ENCODE peak calls at places on chromosomes 5 and 9, in five cellular contexts. E, L, W, A and V are unnamed samples.
A peak's percentile ranks its signal among the peaks of the same experiment; 100 is the strongest.

GRCh38 chr5:68333649-68334549 is 118.3 kb downstream of the PIK3R1 start:
- DNase-seq in E (peak; percentile 82), L (no peak), W (no peak), A (no peak), V (no peak)

GRCh38 chr5:111668713-111669112 is 88.3 kb downstream of the NREP start:
- DNase-seq in E (peak; percentile 66), L (no peak), W (no peak), A (peak; percentile 41), V (no peak)

GRCh38 chr9:85212887-85213286 is 528.9 kb downstream of the AGTPBP1 start:
- DNase-seq in E (peak; percentile 81), L (no peak), W (no peak), A (peak; percentile 17), V (no peak)

GRCh38 chr9:16131269-16131668 is 578.4 kb downstream of the CCDC171 start:
- DNase-seq in E (peak; percentile 13), L (no peak), W (no peak), A (no peak), V (peak; percentile 36)

GRCh38 chr5:132962429-132962928 is 955 bp downstream of the AFF4 start:
- DNase-seq in E (peak; percentile 85), L (peak; percentile 56), W (no peak), A (no peak), V (no peak)

GRCh38 chr9:110142868-110143866 is 64.8 kb downstream of the C9orf152 start:
- DNase-seq in E (peak; percentile 45), L (no peak), W (no peak), A (no peak), V (peak; percentile 45)

GRCh38 chr5:178866946-178867345 is 7.2 kb downstream of the ZNF354B start:
- DNase-seq in E (no peak), L (no peak), W (no peak), A (no peak), V (no peak)

GRCh38 chr9:116191757-116192415 is 38.3 kb downstream of the PAPPA start:
- DNase-seq in E (no peak), L (no peak), W (no peak), A (no peak), V (peak; percentile 40)

GRCh38 chr9:26656003-26656940 is 236.3 kb downstream of the CAAP1 start:
- DNase-seq in E (peak; percentile 1), L (peak; percentile 35), W (peak; percentile 58), A (no peak), V (peak; percentile 59)

GRCh38 chr9:14277202-14277601 is 36.7 kb downstream of the NFIB start:
- DNase-seq in E (peak; percentile 59), L (no peak), W (no peak), A (peak; percentile 11), V (no peak)

GRCh38 chr5:32710859-32711692 is at the start of gene NPR3:
- DNase-seq in E (peak; percentile 65), L (no peak), W (peak; percentile 51), A (no peak), V (no peak)

GRCh38 chr9:85949591-85950335 is 8.8 kb downstream of the NAA35 start:
- DNase-seq in E (peak; percentile 39), L (no peak), W (no peak), A (no peak), V (no peak)

GRCh38 chr9:133449760-133450159 is 10.0 kb upstream of the CACFD1 start:
- DNase-seq in E (no peak), L (no peak), W (no peak), A (no peak), V (no peak)

GRCh38 chr5:87329114-87329513 is 61.4 kb downstream of the RASA1 start:
- DNase-seq in E (no peak), L (no peak), W (no peak), A (no peak), V (no peak)

GRCh38 chr5:132221781-132222648 is 5.6 kb downstream of the P4HA2 start:
- DNase-seq in E (no peak), L (no peak), W (no peak), A (no peak), V (no peak)

GRCh38 chr9:106916491-106917235 is 53.7 kb downstream of the ZNF462 start:
- DNase-seq in E (peak; percentile 83), L (no peak), W (no peak), A (peak; percentile 84), V (no peak)

GRCh38 chr5:154967419-154968024 is 26.6 kb downstream of the MRPL22 start:
- DNase-seq in E (peak; percentile 26), L (no peak), W (no peak), A (no peak), V (no peak)

GRCh38 chr5:144467795-144468194 is 297.1 kb downstream of the KCTD16 start:
- DNase-seq in E (peak; percentile 67), L (peak; percentile 56), W (peak; percentile 56), A (no peak), V (peak; percentile 76)

GRCh38 chr5:139271201-139272027 is 22.1 kb upstream of the MATR3 start:
- DNase-seq in E (peak; percentile 86), L (no peak), W (no peak), A (peak; percentile 24), V (no peak)

GRCh38 chr5:112933651-112934365 is 11.8 kb upstream of the REEP5 start:
- DNase-seq in E (peak; percentile 58), L (no peak), W (no peak), A (no peak), V (no peak)
- H2BK12ac ChIP-seq in E (no peak overlapping the region), L (no peak overlapping the region), W (no peak overlapping the region), A (no peak overlapping the region), V (no peak overlapping the region)

DNA sequence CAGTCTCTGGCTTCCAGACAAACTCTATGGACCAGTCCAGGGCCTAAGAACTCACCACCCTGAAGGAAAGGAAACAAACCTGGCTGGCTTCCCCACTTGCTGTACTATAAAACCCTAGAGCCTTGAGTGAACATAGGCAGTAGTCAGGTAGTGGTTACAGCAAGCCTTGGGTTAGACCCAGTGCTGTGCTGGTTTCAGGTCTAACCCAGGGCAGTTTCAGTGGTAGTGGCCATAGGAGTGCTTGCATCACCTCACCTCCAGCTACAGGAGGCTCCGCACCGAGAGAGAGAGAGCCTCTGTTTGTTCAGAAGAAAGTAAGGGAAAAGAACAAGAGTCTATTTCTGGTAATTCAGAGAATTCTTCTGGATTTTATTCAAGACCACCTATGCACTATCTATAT is 714.1 kb upstream of the CDH10 start:
- DNase-seq in E (no peak), L (no peak), W (no peak), A (no peak), V (no peak)
- H2BK12ac ChIP-seq in E (no peak overlapping the region), L (no peak overlapping the region), W (no peak overlapping the region), A (no peak overlapping the region), V (no peak overlapping the region)

DNA sequence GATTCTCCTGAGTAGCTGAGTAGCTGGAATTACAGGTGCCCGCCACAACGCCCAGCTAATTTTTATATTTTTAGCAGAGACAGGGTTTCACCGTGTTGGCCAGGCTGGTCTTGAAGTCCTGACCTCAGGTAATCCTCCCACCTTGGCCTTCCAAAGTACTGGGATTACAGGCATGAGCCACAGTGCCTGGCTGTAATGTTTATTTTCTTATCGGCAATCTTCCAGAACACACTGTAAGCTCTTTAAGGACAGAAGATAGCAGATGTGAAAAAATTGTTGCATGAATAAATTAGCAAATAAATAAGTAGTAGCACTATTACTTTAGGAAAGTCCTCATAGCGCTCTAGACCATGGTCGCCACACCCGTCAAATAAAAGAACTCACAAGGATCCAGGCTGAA is 100.5 kb downstream of the ENC1 start:
- DNase-seq in E (no peak), L (no peak), W (no peak), A (no peak), V (no peak)
- H2BK12ac ChIP-seq in E (peak overlapping the region; percentile 30), L (no peak overlapping the region), W (no peak overlapping the region), A (no peak overlapping the region), V (no peak overlapping the region)

DNA sequence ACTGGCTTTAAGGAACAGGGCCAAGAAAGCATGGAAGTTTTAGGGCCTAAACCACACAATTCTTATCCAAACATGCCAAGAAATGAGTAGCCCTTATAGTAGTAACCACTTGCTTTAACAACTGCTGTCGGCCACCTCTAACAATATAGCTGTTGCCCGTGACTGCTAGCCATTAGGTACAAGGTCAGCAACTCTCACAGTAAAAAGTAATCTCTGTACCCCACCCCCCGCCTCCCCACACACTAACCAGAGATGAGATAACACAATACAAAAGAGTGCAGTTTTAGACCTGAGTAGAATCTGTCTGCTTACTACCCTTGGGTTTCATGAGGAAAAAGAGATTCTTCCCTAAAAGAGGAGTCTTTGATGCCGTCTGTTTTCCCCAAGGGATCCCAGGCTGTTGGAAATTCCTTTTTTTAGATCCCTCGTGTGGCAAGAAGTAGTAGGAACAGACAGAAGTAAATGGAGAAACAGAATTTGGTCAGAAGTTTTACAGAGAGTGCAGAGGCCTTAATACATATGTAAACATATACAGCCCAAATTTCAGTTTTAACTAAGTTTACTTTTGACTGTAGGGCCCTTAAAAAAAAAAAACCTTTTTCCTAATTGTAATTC is 94.3 kb downstream of the WDR41 start:
- DNase-seq in E (no peak), L (no peak), W (no peak), A (no peak), V (no peak)
- H2BK12ac ChIP-seq in E (no peak overlapping the region), L (no peak overlapping the region), W (no peak overlapping the region), A (no peak overlapping the region), V (no peak overlapping the region)